ENCODE peak calls at places on chromosomes 4 and X, in eight cellular contexts. G is A549, Q is K562, N is GM12878, Z is HL-60, H is HCT116, D is GM23338, W is SK-N-SH. A is an unnamed sample.

GRCh38 chrX:21974011-21974385 is 33.5 kb downstream of the SMS start:
- DNase-seq in Q (no peak), D (no peak), N (peak; percentile 17), W (no peak), H (no peak), Z (no peak), G (no peak), A (no peak)

GRCh38 chr4:87151730-87152129 is 68.7 kb downstream of the KLHL8 start:
- DNase-seq in Q (no peak), H (no peak), N (no peak), G (no peak), D (no peak), W (no peak), Z (no peak), A (no peak)

GRCh38 chr4:116829187-116829586 is 256.2 kb downstream of the TRAM1L1 start:
- DNase-seq in D (peak; percentile 12), N (no peak), G (peak; percentile 19), W (no peak), Z (no peak), Q (no peak), H (no peak), A (no peak)

GRCh38 chrX:37753384-37753783 is 26.5 kb upstream of the CYBB start:
- DNase-seq in Q (no peak), D (no peak), G (no peak), N (no peak), Z (peak; percentile 90), W (no peak), H (no peak), A (no peak)

GRCh38 chr4:102623622-102624021 is 122.5 kb downstream of the NFKB1 start:
- DNase-seq in N (no peak), H (peak; percentile 28), W (peak; percentile 44), G (peak; percentile 81), Z (no peak), D (peak; percentile 57), Q (no peak), A (no peak)

GRCh38 chrX:113954297-113954696 is 629.6 kb upstream of the HTR2C start:
- DNase-seq in G (no peak), D (no peak), W (no peak), N (no peak), H (no peak), Q (no peak), Z (no peak), A (no peak)

GRCh38 chr4:140721088-140721421 is 35.1 kb downstream of the TBC1D9 start:
- DNase-seq in Z (no peak), W (no peak), G (no peak), D (no peak), H (no peak), Q (no peak), N (no peak), A (no peak)

GRCh38 chr4:6560416-6561172 is 14.4 kb upstream of the MAN2B2 start:
- DNase-seq in D (no peak), G (no peak), W (no peak), Q (no peak), N (no peak), Z (no peak), H (no peak), A (no peak)

GRCh38 chrX:74420194-74421035 is 878 bp upstream of the SLC16A2 start:
- DNase-seq in G (peak; percentile 64), N (no peak), H (no peak), Q (no peak), W (peak; percentile 78), D (peak; percentile 84), Z (no peak), A (no peak)

GRCh38 chr4:17327587-17327986 is 184.3 kb downstream of the QDPR start:
- DNase-seq in W (no peak), N (no peak), D (no peak), G (no peak), H (no peak), Q (no peak), Z (no peak), A (no peak)

GRCh38 chr4:10161840-10162239 is 45.2 kb upstream of the WDR1 start:
- DNase-seq in D (no peak), N (no peak), Z (no peak), Q (no peak), H (no peak), W (no peak), G (no peak), A (no peak)

GRCh38 chr4:168162604-168163003 is 70.3 kb downstream of the ANXA10 start:
- DNase-seq in Q (no peak), W (no peak), N (no peak), Z (no peak), H (no peak), G (no peak), D (no peak), A (no peak)

GRCh38 chr4:124018383-124019317 is 622.1 kb downstream of the SPRY1 start:
- DNase-seq in G (no peak), N (peak; percentile 33), D (peak; percentile 6), Q (no peak), H (no peak), W (peak; percentile 61), Z (no peak), A (no peak)

GRCh38 chrX:80511969-80512760 is 91.9 kb downstream of the TENT5D start:
- DNase-seq in D (peak; percentile 21), H (no peak), N (no peak), Z (no peak), G (no peak), W (no peak), Q (peak; percentile 46), A (no peak)

GRCh38 chrX:35289952-35290351 is 347.4 kb downstream of the FAM47B start:
- DNase-seq in N (no peak), W (no peak), Z (no peak), H (no peak), Q (no peak), G (no peak), D (no peak), A (no peak)

GRCh38 chrX:69387559-69388487 is 116.3 kb upstream of the NALF2 start:
- DNase-seq in N (no peak), W (peak; percentile 78), D (peak; percentile 90), H (peak; percentile 31), Z (peak; percentile 30), Q (peak; percentile 66), G (peak; percentile 46), A (no peak)

GRCh38 chr4:74874785-74875367 is 58.0 kb upstream of the PARM1 start:
- DNase-seq in Q (peak; percentile 58), G (peak; percentile 75), D (peak; percentile 89), H (peak; percentile 73), Z (peak; percentile 50), W (peak; percentile 17), N (peak; percentile 20), A (peak; percentile 45)

GRCh38 chr4:88673886-88674285 is 23.7 kb downstream of the NAP1L5 start:
- DNase-seq in H (no peak), N (no peak), D (peak; percentile 20), W (no peak), Q (no peak), Z (no peak), G (no peak), A (no peak)

GRCh38 chr4:88674565-88674964 is 23.1 kb downstream of the NAP1L5 start:
- DNase-seq in W (no peak), N (no peak), Z (no peak), D (no peak), G (no peak), H (no peak), Q (no peak), A (no peak)

GRCh38 chr4:88674989-88675388 is 22.6 kb downstream of the NAP1L5 start:
- DNase-seq in Q (no peak), D (no peak), Z (no peak), N (no peak), H (no peak), W (no peak), G (no peak), A (no peak)

GRCh38 chr4:88675543-88675942 is 22.1 kb downstream of the NAP1L5 start:
- DNase-seq in Q (no peak), G (no peak), W (no peak), D (no peak), Z (no peak), N (no peak), H (no peak), A (no peak)

DNA sequence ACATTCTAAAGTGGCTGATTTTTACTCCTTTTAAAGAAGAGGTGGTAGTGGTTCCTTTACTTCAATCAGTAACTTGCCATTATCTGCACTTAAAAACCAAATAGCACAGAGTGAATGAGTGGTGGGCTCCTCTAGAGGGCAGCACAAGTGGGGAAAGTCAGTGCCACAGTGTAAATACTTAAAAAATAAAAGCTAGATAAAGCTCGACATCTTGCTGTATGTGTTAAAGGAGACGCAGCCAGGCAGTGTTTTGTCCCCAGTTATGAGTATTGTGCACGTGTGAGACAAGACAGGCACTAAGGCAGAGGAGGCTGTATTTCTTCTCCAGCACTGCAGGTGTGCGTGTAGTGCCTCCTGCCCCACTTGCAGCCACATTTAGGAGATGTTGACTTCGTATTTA is 24.6 kb downstream of the NAP1L5 start:
- DNase-seq in N (no peak), G (peak; percentile 30), D (peak; percentile 79), Q (peak; percentile 15), W (peak; percentile 17), Z (no peak), H (no peak), A (no peak)
- TF ChIP-seq REST in N (no peak), G (no peak), D (no peak), Q (no peak), W (no peak), Z (no peak), H (no peak), A (no peak)

DNA sequence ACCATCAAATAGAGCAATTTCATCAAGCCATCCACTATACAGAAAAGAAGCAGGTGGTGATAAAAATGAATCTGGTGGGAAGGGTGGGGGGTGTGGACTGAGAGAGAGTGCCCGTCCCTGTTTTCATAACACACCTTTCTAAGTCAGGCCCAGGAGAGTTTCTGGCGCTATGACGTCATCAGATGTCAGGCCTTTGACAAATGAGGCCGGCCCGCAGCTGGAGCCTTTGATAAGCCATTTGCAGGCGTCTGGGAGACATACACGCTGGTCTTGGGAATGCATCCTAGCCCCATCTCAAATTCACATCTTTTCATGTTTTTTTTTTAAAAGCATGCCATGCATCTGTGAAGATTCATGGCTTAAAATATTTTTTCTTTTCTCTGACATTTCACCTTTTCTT is 404.5 kb downstream of the BCOR start:
- DNase-seq in H (no peak), W (peak; percentile 37), Q (peak; percentile 78), G (no peak), D (peak; percentile 25), N (no peak), Z (no peak), A (no peak)
- TF ChIP-seq REST in H (no peak), W (no peak), Q (no peak), G (no peak), D (no peak), N (no peak), Z (no peak), A (no peak)

DNA sequence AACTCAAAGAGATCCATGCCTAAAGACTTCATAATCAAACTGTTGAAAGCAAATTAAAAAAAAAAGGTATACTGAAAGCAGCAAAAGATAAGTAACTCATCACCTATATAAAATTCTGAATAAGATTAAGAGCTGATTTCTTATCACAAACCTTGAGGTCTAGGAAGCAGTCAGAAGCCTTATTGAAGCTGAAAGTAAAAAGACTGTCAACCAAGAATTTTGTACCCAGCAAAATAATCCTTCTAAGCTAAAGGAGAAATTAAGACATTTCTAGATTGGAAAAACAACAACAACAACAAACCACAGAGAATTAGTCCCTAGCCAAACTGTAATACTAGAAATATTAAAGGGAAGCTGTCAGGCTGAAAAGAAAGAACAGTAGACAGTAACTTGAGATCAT is 622.9 kb downstream of the PCDH7 start:
- DNase-seq in D (peak; percentile 35), Q (no peak), G (no peak), W (no peak), N (no peak), H (no peak), Z (no peak), A (no peak)
- TF ChIP-seq REST in D (no peak), Q (no peak), G (no peak), W (no peak), N (no peak), H (no peak), Z (no peak), A (no peak)

GRCh38 chr4:156838761-156839160 is 132.8 kb downstream of the PDGFC start:
- DNase-seq in H (peak; percentile 24), G (no peak), W (no peak), Q (no peak), Z (no peak), N (no peak), D (peak; percentile 36), A (no peak)
- TF ChIP-seq REST in H (no peak), G (no peak), W (no peak), Q (no peak), Z (no peak), N (no peak), D (no peak), A (no peak)

A was measured in Panc1.